ENCODE peak calls at places on chromosomes 4 and X, in eight cellular contexts. N, L, B, V, T, O, J and Z are unnamed samples.

GRCh38 chr4:27009539-27009938 is 148.9 kb downstream of the STIM2 start:
- DNase-seq in V (peak; percentile 7), L (no peak), B (no peak), T (no peak), O (no peak), J (no peak), N (no peak), Z (no peak)

GRCh38 chr4:183941964-183942363 is 36.9 kb downstream of the STOX2 start:
- DNase-seq in L (no peak), N (no peak), J (no peak), O (no peak), B (no peak), T (no peak), V (no peak), Z (no peak)

GRCh38 chr4:57191523-57192034 is 81.4 kb upstream of the IGFBP7 start:
- DNase-seq in J (no peak), B (no peak), T (peak; percentile 75), O (no peak), V (no peak), N (no peak), L (no peak), Z (no peak)

GRCh38 chr4:48651869-48652447 is 128.1 kb downstream of the FRYL start:
- DNase-seq in J (no peak), L (no peak), V (no peak), B (no peak), T (no peak), N (no peak), O (no peak), Z (no peak)

GRCh38 chr4:157819693-157820464 is 352.9 kb downstream of the GASK1B start:
- DNase-seq in T (no peak), J (no peak), L (peak; percentile 69), N (peak; percentile 56), O (no peak), B (no peak), V (no peak), Z (no peak)

GRCh38 chr4:182124359-182124758 is 118.8 kb upstream of the TENM3 start:
- DNase-seq in B (no peak), J (no peak), L (no peak), N (no peak), O (no peak), V (no peak), T (no peak), Z (no peak)

GRCh38 chr4:37439809-37440518 is 195.4 kb downstream of the NWD2 start:
- DNase-seq in N (no peak), V (no peak), L (no peak), B (no peak), O (no peak), T (no peak), J (no peak), Z (no peak)

GRCh38 chrX:103817502-103817901 is 14.6 kb downstream of the RAB9B start:
- DNase-seq in B (peak; percentile 67), O (no peak), N (no peak), J (peak; percentile 15), L (no peak), V (peak; percentile 74), T (no peak), Z (peak; percentile 5)

GRCh38 chrX:129577877-129578276 is 37.8 kb downstream of the OCRL start:
- DNase-seq in T (no peak), B (no peak), L (no peak), J (no peak), O (no peak), V (no peak), N (no peak), Z (no peak)

GRCh38 chr4:82284475-82284857 is 89.3 kb downstream of the HNRNPD start:
- DNase-seq in B (no peak), J (no peak), N (no peak), O (no peak), L (no peak), V (peak; percentile 70), T (no peak), Z (no peak)

DNA sequence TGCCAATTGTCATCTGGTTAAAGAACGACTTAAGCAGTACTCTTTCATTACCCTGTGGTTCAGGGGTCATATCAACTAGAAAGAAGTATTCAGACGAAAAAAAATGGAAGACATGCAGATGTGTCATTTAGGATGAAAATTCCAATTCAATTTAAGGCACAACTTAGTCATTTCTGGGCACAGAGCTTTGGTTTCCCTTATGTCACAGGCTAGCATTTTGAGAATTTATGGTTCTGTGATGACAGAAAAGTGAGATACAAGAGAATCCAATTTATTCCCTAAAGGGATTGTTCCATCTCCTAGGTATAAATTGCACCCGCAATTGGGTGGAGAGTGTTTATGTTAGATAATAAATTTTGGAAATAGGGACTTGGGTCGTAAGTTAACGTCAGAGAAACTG is 306.6 kb downstream of the STK32B start:
- DNase-seq in V (no peak), N (no peak), O (no peak), L (no peak), J (no peak), B (no peak), T (no peak), Z (no peak)
- H3K9me3 ChIP-seq in V (no peaks in the 10 kb centered on the region), N (no peaks in the 10 kb centered on the region), O (no peaks in the 10 kb centered on the region), L (no peaks in the 10 kb centered on the region), J (no peaks in the 10 kb centered on the region), B (no peaks in the 10 kb centered on the region), T (no peaks in the 10 kb centered on the region), Z (no peaks in the 10 kb centered on the region)

GRCh38 chrX:2439613-2440012 is 61.2 kb downstream of the DHRSX start:
- DNase-seq in O (no peak), L (no peak), V (no peak), J (no peak), B (no peak), T (no peak), N (no peak), Z (no peak)

GRCh38 chrX:2446815-2447214 is 54.0 kb downstream of the DHRSX start:
- DNase-seq in T (no peak), B (no peak), J (no peak), O (no peak), V (no peak), L (no peak), N (no peak), Z (no peak)

GRCh38 chrX:2441466-2441865 is 59.3 kb downstream of the DHRSX start:
- DNase-seq in N (no peak), B (no peak), T (no peak), J (no peak), V (no peak), O (no peak), L (no peak), Z (no peak)

GRCh38 chrX:2445662-2446623 is 54.8 kb downstream of the DHRSX start:
- DNase-seq in L (no peak), N (no peak), T (peak; percentile 35), B (no peak), J (no peak), V (no peak), O (peak; percentile 40), Z (no peak)

GRCh38 chrX:2442694-2443093 is 58.1 kb downstream of the DHRSX start:
- DNase-seq in B (no peak), N (no peak), L (no peak), V (no peak), J (no peak), T (no peak), O (no peak), Z (no peak)
- H3K9me3 ChIP-seq in B (no peaks in the 10 kb centered on the region), N (no peaks in the 10 kb centered on the region), L (no peaks in the 10 kb centered on the region), V (no peaks in the 10 kb centered on the region), J (no peaks in the 10 kb centered on the region), T (no peaks in the 10 kb centered on the region), O (no peaks in the 10 kb centered on the region), Z (no peaks in the 10 kb centered on the region)

DNA sequence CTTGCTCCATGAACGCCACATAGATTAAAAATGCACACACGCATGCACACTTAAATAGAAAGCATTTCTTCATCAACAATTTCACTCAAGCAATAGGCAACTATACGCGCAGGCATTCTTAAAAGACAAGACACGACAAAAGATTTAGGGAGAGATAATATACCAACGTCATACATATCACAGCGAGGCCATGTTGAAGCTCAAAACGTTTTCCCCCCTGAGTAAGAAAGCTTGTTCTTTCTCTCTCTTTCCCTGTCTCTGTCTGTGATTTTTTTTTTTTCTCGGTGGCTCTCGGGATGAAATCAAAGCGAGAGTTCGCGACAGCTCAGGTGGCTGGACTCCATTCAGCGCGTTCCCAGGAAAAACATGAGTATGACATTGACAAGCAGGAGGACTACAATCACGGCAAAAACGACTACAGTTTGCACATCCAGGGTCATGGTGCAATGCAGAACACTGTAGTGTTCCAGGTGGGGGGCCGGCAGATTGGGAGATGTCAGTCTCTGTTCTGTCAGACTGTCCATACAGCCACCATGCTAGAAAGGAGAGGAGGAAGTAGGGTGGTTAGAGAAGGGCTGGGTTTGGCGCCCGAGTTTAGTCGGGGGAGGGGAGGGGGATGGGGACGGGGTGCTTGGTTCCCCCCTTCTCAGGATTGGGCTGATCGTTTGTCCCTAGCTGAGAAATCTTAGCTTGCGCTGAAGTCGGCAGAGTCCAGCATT is 30.7 kb downstream of the ARHGEF9 start:
- DNase-seq in T (no peak), N (no peak), J (peak; percentile 52), V (no peak), O (no peak), B (no peak), L (no peak), Z (peak; percentile 4)
- H3K9me3 ChIP-seq in T (no peaks in the 10 kb centered on the region), N (no peaks in the 10 kb centered on the region), J (no peaks in the 10 kb centered on the region), V (no peaks in the 10 kb centered on the region), O (no peaks in the 10 kb centered on the region), B (no peaks in the 10 kb centered on the region), L (no peaks in the 10 kb centered on the region), Z (no peaks in the 10 kb centered on the region)

DNA sequence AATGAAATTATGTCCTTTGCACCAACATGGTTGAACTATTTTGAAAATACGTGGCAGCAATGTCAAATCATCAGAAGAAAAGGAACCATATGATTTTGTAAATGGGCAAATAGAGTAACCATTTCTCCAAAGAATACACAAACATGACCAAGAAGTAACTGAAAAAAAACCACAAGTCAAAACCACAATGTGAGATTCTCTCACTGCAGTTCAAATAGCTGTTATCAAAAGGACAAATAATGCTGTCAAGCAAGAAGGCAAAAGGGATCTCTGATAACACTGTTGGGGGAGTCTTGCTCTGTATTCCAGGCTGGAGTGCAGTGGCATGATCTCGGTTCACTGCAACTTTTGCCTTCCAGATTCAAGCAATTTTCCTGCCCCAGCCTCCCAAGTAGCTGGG is 280.8 kb upstream of the ZCCHC13 start:
- DNase-seq in B (peak; percentile 38), T (no peak), O (no peak), V (no peak), L (no peak), N (no peak), J (no peak), Z (no peak)
- H3K9me3 ChIP-seq in B (no peaks in the 10 kb centered on the region), T (no peaks in the 10 kb centered on the region), O (no peaks in the 10 kb centered on the region), V (no peaks in the 10 kb centered on the region), L (no peaks in the 10 kb centered on the region), N (no peaks in the 10 kb centered on the region), J (no peaks in the 10 kb centered on the region), Z (no peaks in the 10 kb centered on the region)